ENCODE peak calls at places on chromosomes 5 and 9, in four cellular contexts. J is ovary; V is A549; O is CD8-positive, alpha-beta memory T cell. Q is an unnamed sample. For H3K4me1, the result is how much of the 10 kb centered on the place peaks cover.

GRCh38 chr5:154644745-154645411 is 110.3 kb upstream of the LARP1 start:
- DNase-seq in V (no peak), J (no peak), O (no peak), Q (no peak)

GRCh38 chr9:12854218-12854617 is 79.4 kb downstream of the LURAP1L start:
- DNase-seq in J (no peak), O (no peak), V (no peak), Q (no peak)

GRCh38 chr9:137434498-137435380 is 6.4 kb downstream of the ENTPD8 start:
- DNase-seq in J (no peak), V (no peak), O (no peak), Q (no peak)

GRCh38 chr5:78615697-78616096 is 32.9 kb downstream of the LHFPL2 start:
- DNase-seq in O (no peak), V (peak), J (no peak), Q (no peak)

GRCh38 chr5:95823738-95824609 is 1.4 kb upstream of the GLRX start:
- DNase-seq in V (peak), J (peak), O (peak), Q (peak)

GRCh38 chr9:134258332-134258731 is 67.9 kb upstream of the RXRA start:
- DNase-seq in O (no peak), J (no peak), V (no peak), Q (no peak)

GRCh38 chr5:111967463-111967862 is 210.5 kb upstream of the NREP start:
- DNase-seq in V (no peak), O (no peak), J (no peak), Q (no peak)

GRCh38 chr5:115979203-115979602 is 16.9 kb downstream of the LVRN start:
- DNase-seq in J (peak), O (no peak), V (no peak), Q (no peak)

GRCh38 chr9:75369989-75370388 is 281.7 kb downstream of the OSTF1 start:
- DNase-seq in V (no peak), O (no peak), J (peak), Q (no peak)

GRCh38 chr9:95014917-95015316 is 288.4 kb downstream of the AOPEP start:
- DNase-seq in O (no peak), V (no peak), J (no peak), Q (no peak)
- H3K27ac ChIP-seq in O (no peak), V (peak), J (no peak), Q (no peak)

GRCh38 chr5:123206618-123207320 is 117.7 kb downstream of the PRDM6 start:
- DNase-seq in V (no peak), O (no peak), J (no peak), Q (no peak)

GRCh38 chr5:123207321-123207645 is 118.2 kb downstream of the PRDM6 start:
- DNase-seq in O (no peak), J (no peak), V (no peak), Q (no peak)

GRCh38 chr5:123207852-123208251 is 118.8 kb downstream of the PRDM6 start:
- DNase-seq in O (no peak), V (no peak), J (no peak), Q (no peak)

GRCh38 chr5:123211084-123211483 is 122.0 kb downstream of the PRDM6 start:
- DNase-seq in J (no peak), O (no peak), V (no peak), Q (no peak)

GRCh38 chr5:123209163-123210013 is 120.3 kb downstream of the PRDM6 start:
- DNase-seq in J (no peak), O (no peak), V (peak), Q (no peak)
- H3K4me1 ChIP-seq in J (under half), O (under half), V (under half), Q (under half)

DNA sequence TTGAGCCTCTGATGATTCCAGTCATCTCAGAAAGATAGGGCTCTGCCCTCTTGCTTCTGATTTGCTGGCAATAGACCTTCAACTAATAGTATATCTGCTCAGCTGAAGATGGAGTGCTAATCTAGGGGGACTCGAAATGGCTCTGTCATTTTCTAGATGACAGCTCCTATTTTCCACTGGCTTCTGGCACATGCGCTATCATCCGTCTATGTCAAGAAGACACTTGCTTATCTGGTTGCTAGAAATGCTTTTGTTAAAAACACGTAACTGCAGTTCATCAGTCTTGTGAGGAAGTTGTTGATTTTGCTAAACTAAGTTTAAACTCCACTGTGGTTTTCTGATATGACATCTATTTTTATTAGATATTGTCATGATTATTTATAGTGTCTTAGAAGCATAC is 265.5 kb upstream of the ZNF608 start:
- DNase-seq in V (no peak), J (no peak), O (no peak), Q (no peak)
- H3K27ac ChIP-seq in V (no peak), J (no peak), O (no peak), Q (no peak)

GRCh38 chr5:159052282-159053011 is 47.3 kb downstream of the EBF1 start:
- DNase-seq in J (no peak), V (no peak), O (no peak), Q (no peak)

GRCh38 chr5:159050408-159051091 is 49.2 kb downstream of the EBF1 start:
- DNase-seq in O (no peak), J (no peak), V (no peak), Q (no peak)

GRCh38 chr5:159049844-159050318 is 49.8 kb downstream of the EBF1 start:
- DNase-seq in V (no peak), O (no peak), J (peak), Q (no peak)

GRCh38 chr5:159053216-159053615 is 46.5 kb downstream of the EBF1 start:
- DNase-seq in V (no peak), O (no peak), J (no peak), Q (no peak)

GRCh38 chr5:159051431-159052281 is 48.1 kb downstream of the EBF1 start:
- DNase-seq in J (peak), V (no peak), O (no peak), Q (peak)
- H3K4me1 ChIP-seq in J (under half), V (under half), O (under half), Q (under half)

DNA sequence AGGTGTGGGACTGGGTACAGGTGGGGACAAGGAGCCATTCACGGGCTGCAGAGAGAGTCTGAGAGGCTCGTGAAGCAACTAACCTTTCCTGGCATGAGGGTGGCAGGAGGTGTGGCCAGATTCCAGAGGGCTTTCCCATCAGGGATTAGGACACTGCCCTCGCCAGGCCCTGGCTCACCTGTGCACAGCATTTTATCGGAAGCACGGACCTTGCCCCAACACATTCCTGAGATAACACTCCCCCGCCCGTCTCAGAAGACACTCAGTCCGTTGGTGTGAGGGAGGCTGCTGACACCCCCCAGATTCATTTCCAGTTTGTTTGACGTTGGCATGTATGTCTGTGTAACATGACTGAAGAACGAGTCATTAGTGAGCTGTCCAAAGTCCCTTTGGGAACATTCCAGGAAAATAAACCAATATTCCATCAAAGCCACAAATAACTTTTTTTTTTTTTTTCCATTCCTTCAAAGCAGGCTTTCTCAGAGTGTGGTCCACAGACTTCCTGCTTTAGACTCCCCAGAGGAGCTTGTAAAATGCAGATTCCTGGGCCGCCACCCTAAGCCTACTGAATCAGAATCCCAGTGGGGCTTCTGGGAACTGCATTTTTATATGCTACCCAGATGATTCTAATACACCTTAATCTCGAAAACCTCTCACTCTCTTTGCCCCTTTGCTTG is 23.4 kb downstream of the WWC1 start:
- DNase-seq in J (no peak), O (no peak), V (peak), Q (no peak)
- H3K27ac ChIP-seq in J (no peak), O (no peak), V (peak), Q (no peak)

DNA sequence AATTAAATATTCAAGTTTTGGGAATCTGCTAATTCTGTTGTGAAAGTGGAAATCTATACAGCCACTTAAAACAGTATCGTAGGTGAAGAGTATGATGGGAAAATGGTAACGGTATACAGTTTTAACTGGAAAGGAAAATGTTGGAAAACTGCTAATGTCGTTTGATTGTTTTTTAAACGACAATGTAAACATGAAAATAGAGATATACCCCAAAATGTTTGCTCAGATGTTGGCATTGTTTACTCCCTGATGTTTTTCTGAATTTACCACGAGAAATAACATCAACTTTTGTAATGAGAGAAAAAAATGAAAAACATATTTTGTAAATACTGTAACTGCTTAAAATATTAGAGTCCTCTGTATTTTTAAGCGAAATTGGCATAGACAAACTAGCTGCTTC is 2.7 kb downstream of the MATR3 start:
- DNase-seq in V (no peak), J (no peak), O (no peak), Q (no peak)
- H3K4me1 ChIP-seq in V (under half), J (under half), O (half or more), Q (half or more)